ENCODE peak calls at places on chromosome 5, in four cellular contexts. R, B, E and C are unnamed samples.
A peak's percentile ranks its signal among the peaks of the same experiment; 100 is the strongest.

GRCh38 chr5:58056546-58056945 is 403.3 kb downstream of the PLK2 start:
- DNase-seq in R (no peak), B (no peak), E (peak; percentile 43), C (no peak)

GRCh38 chr5:178590141-178590923 is at the start of gene COL23A1:
- DNase-seq in R (peak; percentile 17), B (peak; percentile 66), E (peak; percentile 43), C (no peak)

GRCh38 chr5:150112211-150113046 is 26.1 kb upstream of the CSF1R start:
- DNase-seq in R (peak; percentile 13), B (no peak), E (peak; percentile 88), C (no peak)

GRCh38 chr5:57735754-57736153 is 253.1 kb upstream of the ACTBL2 start:
- DNase-seq in R (peak; percentile 76), B (no peak), E (peak; percentile 96), C (peak; percentile 14)

GRCh38 chr5:39253211-39253610 is 33.8 kb upstream of the FYB1 start:
- DNase-seq in R (no peak), B (no peak), E (peak; percentile 43), C (no peak)

GRCh38 chr5:68225188-68225910 is 9.8 kb downstream of the PIK3R1 start:
- DNase-seq in R (peak; percentile 28), B (no peak), E (peak; percentile 87), C (peak; percentile 23)

GRCh38 chr5:21774791-21775190 is 1078.4 kb downstream of the CDH12 start:
- DNase-seq in R (peak; percentile 11), B (no peak), E (peak; percentile 78), C (no peak)

GRCh38 chr5:73945505-73945904 is 319.5 kb downstream of the ARHGEF28 start:
- DNase-seq in R (peak; percentile 53), B (peak; percentile 42), E (no peak), C (no peak)

GRCh38 chr5:35313296-35313695 is 83.0 kb upstream of the PRLR start:
- DNase-seq in R (no peak), B (no peak), E (peak; percentile 7), C (no peak)

GRCh38 chr5:14476791-14477435 is 104.7 kb upstream of the OTULINL start:
- DNase-seq in R (no peak), B (no peak), E (peak; percentile 90), C (no peak)

GRCh38 chr5:45521067-45521466 is 175.1 kb downstream of the HCN1 start:
- DNase-seq in R (peak; percentile 0), B (no peak), E (peak; percentile 1), C (peak; percentile 2)

GRCh38 chr5:152861231-152861630 is 456.2 kb upstream of the NMUR2 start:
- DNase-seq in R (no peak), B (no peak), E (no peak), C (no peak)

GRCh38 chr5:172828911-172829431 is 5.1 kb upstream of the ERGIC1 start:
- DNase-seq in R (no peak), B (no peak), E (peak; percentile 54), C (no peak)

GRCh38 chr5:135833961-135834638 is 363 bp upstream of the SLC25A48 start:
- DNase-seq in R (no peak), B (no peak), E (no peak), C (no peak)

GRCh38 chr5:168656633-168657032 is 77.5 kb upstream of the PANK3 start:
- DNase-seq in R (no peak), B (no peak), E (no peak), C (no peak)

GRCh38 chr5:36638056-36638455 is 31.6 kb downstream of the SLC1A3 start:
- DNase-seq in R (no peak), B (no peak), E (no peak), C (no peak)

GRCh38 chr5:132476853-132477729 is 13.5 kb downstream of the IRF1 start:
- DNase-seq in R (no peak), B (no peak), E (no peak), C (no peak)

GRCh38 chr5:177491429-177491945 is 5.9 kb downstream of the PDLIM7 start:
- DNase-seq in R (peak; percentile 79), B (peak; percentile 96), E (no peak), C (peak; percentile 65)

GRCh38 chr5:132256086-132256782 is 1.3 kb upstream of the PDLIM4 start:
- DNase-seq in R (no peak), B (peak; percentile 32), E (no peak), C (no peak)

GRCh38 chr5:123428521-123429220 is 5.5 kb upstream of the CEP120 start:
- DNase-seq in R (no peak), B (no peak), E (no peak), C (peak; percentile 11)

GRCh38 chr5:28249771-28250415 is 1211.5 kb upstream of the CDH9 start:
- DNase-seq in R (no peak), B (no peak), E (no peak), C (no peak)

GRCh38 chr5:137291436-137291835 is 207.7 kb downstream of the SPOCK1 start:
- DNase-seq in R (no peak), B (no peak), E (no peak), C (no peak)

GRCh38 chr5:81802020-81802419 is 51.1 kb upstream of the SSBP2 start:
- DNase-seq in R (no peak), B (no peak), E (no peak), C (no peak)

GRCh38 chr5:72543811-72544210 is 36.6 kb upstream of the ZNF366 start:
- DNase-seq in R (no peak), B (no peak), E (no peak), C (no peak)

GRCh38 chr5:929596-929995 is 36.9 kb downstream of the TRIP13 start:
- DNase-seq in R (no peak), B (no peak), E (no peak), C (no peak)

DNA sequence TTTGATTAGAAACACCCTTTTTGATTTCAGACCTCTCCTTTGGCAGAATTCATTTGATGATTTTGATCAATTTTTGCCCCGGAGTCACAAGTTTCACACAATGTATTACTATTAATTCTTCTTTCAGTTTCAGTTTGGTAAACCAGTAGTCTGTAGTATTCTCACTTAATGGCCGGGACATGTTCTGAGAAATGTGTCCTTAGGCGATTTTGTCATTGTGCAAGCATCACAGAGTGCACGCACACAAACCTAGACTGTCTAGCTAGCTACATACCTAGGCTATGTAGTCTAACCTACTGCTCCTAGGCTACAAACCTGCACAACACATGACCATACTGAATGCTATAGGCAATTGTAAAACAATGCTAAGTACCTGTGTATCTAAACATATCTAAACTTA is 662.5 kb downstream of the IRX1 start:
- DNase-seq in R (no peak), B (no peak), E (no peak), C (no peak)
- TF ChIP-seq MAFK in R (no peak), B (no peak), E (no peak), C (no peak)

GRCh38 chr5:51384281-51384840 is 1.1 kb downstream of the ISL1 start:
- DNase-seq in R (no peak), B (no peak), E (no peak), C (no peak)

GRCh38 chr5:51382508-51382758 is 815 bp upstream of the ISL1 start:
- DNase-seq in R (no peak), B (no peak), E (no peak), C (no peak)

GRCh38 chr5:51383494-51384081 is 340 bp downstream of the ISL1 start:
- DNase-seq in R (no peak), B (no peak), E (no peak), C (no peak)

GRCh38 chr5:51381801-51382507 is 1.3 kb upstream of the ISL1 start:
- DNase-seq in R (no peak), B (no peak), E (no peak), C (no peak)

DNA sequence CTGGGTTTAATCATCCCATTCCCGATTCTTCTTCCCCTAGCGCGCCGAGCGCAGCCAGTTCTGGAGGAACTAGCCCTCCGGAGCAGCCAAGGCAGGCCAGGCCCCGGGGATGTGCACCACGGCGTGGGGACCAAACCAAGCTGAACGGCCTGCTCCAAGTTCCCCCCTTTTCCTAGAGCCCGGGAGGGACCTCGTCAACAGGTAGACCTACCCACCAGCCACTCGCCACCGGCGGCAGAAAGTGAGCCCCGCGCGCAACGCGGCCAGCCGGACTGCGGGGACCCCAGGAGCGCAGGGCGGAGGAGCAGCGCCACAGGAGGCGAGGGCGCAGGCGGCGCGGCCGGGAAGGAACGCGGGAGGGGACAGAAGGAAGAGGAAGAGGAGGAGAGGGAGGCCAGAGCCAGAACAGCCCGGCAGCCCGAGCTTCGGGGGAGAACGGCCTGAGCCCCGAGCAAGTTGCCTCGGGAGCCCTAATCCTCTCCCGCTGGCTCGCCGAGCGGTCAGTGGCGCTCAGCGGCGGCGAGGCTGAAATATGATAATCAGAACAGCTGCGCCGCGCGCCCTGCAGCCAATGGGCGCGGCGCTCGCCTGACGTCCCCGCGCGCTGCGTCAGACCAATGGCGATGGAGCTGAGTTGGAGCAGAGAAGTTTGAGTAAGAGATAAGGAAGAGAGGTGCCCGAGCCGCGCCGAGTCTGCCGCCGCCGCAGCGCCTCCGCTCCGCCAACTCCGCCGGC is at the start of gene ISL1:
- DNase-seq in R (peak; percentile 60), B (peak; percentile 26), E (peak; percentile 55), C (no peak)
- TF ChIP-seq MAFK in R (no peak), B (no peak), E (no peak), C (no peak)

GRCh38 chr5:133944263-133945230 is 23.9 kb downstream of the C5orf15 start:
- DNase-seq in R (peak; percentile 64), B (peak; percentile 79), E (peak; percentile 44), C (peak; percentile 47)
- TF ChIP-seq MAFK in R (no peak), B (no peak), E (no peak), C (no peak)

GRCh38 chr5:140220032-140220697 is 45.2 kb downstream of the CYSTM1 start:
- DNase-seq in R (no peak), B (no peak), E (peak; percentile 66), C (no peak)
- TF ChIP-seq MAFK in R (no peak), B (no peak), E (peak; percentile 14), C (no peak)